ENCODE peak calls at places on chromosomes 2 and 18, in ten cellular contexts. F is OCI-LY7, L is fibroblast of villous mesenchyme, O is left ventricle myocardium inferior, U is A549, C is ovary, A is choroid plexus epithelial cell, J is AG04450, X is AG09309, P is psoas muscle. V is an unnamed sample.

GRCh38 chr2:112768432-112768831 is 4.0 kb upstream of the CKAP2L start:
- DNase-seq in F (no peak), L (peak; percentile 87), O (no peak), U (peak; percentile 50), C (no peak), A (peak; percentile 52), J (no peak), X (peak; percentile 61), P (no peak), V (no peak)

GRCh38 chr18:5543854-5544389 is at the start of gene EPB41L3:
- DNase-seq in F (no peak), L (no peak), O (peak; percentile 50), U (no peak), C (peak; percentile 29), A (peak; percentile 48), J (no peak), X (no peak), P (peak; percentile 70), V (no peak)

GRCh38 chr2:142299021-142299420 is 168.2 kb upstream of the LRP1B start:
- DNase-seq in F (no peak), L (no peak), O (no peak), U (no peak), C (no peak), A (no peak), J (no peak), X (no peak), P (no peak), V (no peak)

GRCh38 chr2:219570194-219570923 is 980 bp downstream of the OBSL1 start:
- DNase-seq in F (no peak), L (peak; percentile 42), O (no peak), U (peak; percentile 40), C (peak; percentile 62), A (no peak), J (no peak), X (no peak), P (peak; percentile 81), V (no peak)

GRCh38 chr2:149490296-149490695 is 97.3 kb downstream of the MMADHC start:
- DNase-seq in F (no peak), L (peak; percentile 56), O (no peak), U (no peak), C (no peak), A (peak; percentile 2), J (no peak), X (peak; percentile 43), P (no peak), V (no peak)

GRCh38 chr2:240957656-240958365 is 40.6 kb upstream of the SNED1 start:
- DNase-seq in F (no peak), L (no peak), O (no peak), U (no peak), C (peak; percentile 69), A (peak; percentile 27), J (no peak), X (no peak), P (peak; percentile 53), V (no peak)

GRCh38 chr18:46174317-46175039 is 70.3 kb downstream of the HAUS1 start:
- DNase-seq in F (peak; percentile 70), L (peak; percentile 34), O (peak; percentile 29), U (no peak), C (no peak), A (peak; percentile 61), J (no peak), X (no peak), P (peak; percentile 85), V (peak; percentile 10)

GRCh38 chr2:129689600-129689999 is 289.9 kb upstream of the RAB6C start:
- DNase-seq in F (no peak), L (no peak), O (no peak), U (no peak), C (no peak), A (no peak), J (no peak), X (no peak), P (no peak), V (peak; percentile 33)

GRCh38 chr2:209986405-209986804 is 16.0 kb upstream of the RPE start:
- DNase-seq in F (no peak), L (no peak), O (no peak), U (no peak), C (no peak), A (no peak), J (no peak), X (no peak), P (no peak), V (no peak)
- H3K4me3 ChIP-seq in F (no peak overlapping the region), L (no peak overlapping the region), O (no peak overlapping the region), U (no peak overlapping the region), C (no peak overlapping the region), A (no peak overlapping the region), J (no peak overlapping the region), X (no peak overlapping the region), P (no peak overlapping the region), V (no peak overlapping the region)

GRCh38 chr18:48161201-48161910 is 230.9 kb upstream of the SMAD2 start:
- DNase-seq in F (no peak), L (peak; percentile 86), O (peak; percentile 84), U (peak; percentile 49), C (peak; percentile 95), A (peak; percentile 75), J (no peak), X (peak; percentile 1), P (peak; percentile 87), V (no peak)

GRCh38 chr18:48163184-48164095 is 233.0 kb upstream of the SMAD2 start:
- DNase-seq in F (no peak), L (no peak), O (no peak), U (no peak), C (no peak), A (no peak), J (no peak), X (no peak), P (no peak), V (no peak)

GRCh38 chr18:48160622-48161021 is 230.2 kb upstream of the SMAD2 start:
- DNase-seq in F (no peak), L (no peak), O (no peak), U (no peak), C (no peak), A (no peak), J (no peak), X (no peak), P (no peak), V (no peak)

GRCh38 chr18:48164096-48164475 is 233.6 kb upstream of the SMAD2 start:
- DNase-seq in F (no peak), L (no peak), O (no peak), U (no peak), C (no peak), A (no peak), J (no peak), X (no peak), P (no peak), V (no peak)

DNA sequence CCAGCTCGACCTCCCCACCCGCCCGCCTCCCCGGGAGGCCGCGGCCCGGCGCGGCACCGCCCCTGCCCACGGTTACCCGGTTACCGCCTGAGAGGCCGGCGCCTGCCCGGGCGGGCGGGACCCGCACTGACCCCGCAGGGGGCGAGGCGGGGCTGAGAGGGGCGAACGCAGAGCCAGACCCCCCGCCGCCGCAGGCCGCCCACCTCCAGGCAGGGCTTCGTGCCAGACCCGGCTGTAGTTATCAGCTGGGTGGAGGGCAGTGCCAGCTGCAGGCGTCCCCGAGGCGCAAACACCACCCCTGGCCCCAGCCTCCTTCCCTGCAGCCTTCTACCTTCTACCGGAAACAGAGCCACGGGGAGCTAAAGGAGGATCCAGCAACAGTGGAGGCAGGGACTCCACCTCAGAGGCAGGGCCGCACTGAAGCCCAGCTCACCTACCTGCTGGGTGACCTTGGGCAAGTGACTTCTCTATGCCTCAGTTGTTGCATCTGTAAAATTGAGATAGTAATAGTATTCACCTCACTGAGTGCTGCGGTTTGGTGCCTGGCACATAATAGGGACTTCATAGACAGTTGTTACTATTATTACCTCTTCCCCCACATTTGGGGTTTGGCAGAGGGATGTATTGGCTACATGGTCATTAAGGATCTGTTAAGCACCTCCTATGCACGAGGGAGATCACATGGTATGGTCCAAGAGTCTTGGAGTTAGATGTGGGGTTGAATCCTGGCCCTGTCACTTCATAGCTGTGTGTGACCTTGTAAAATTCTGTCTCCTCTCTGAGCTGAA is 231.6 kb upstream of the SMAD2 start:
- DNase-seq in F (no peak), L (peak; percentile 16), O (no peak), U (peak; percentile 5), C (no peak), A (peak; percentile 41), J (no peak), X (no peak), P (no peak), V (no peak)
- H3K4me3 ChIP-seq in F (no peak overlapping the region), L (peak overlapping the region; percentile 70), O (peak overlapping the region; percentile 81), U (peak overlapping the region; percentile 72), C (peak overlapping the region; percentile 47), A (peak overlapping the region; percentile 68), J (peak overlapping the region; percentile 47), X (peak overlapping the region; percentile 60), P (peak overlapping the region; percentile 70), V (peak overlapping the region; percentile 33)

DNA sequence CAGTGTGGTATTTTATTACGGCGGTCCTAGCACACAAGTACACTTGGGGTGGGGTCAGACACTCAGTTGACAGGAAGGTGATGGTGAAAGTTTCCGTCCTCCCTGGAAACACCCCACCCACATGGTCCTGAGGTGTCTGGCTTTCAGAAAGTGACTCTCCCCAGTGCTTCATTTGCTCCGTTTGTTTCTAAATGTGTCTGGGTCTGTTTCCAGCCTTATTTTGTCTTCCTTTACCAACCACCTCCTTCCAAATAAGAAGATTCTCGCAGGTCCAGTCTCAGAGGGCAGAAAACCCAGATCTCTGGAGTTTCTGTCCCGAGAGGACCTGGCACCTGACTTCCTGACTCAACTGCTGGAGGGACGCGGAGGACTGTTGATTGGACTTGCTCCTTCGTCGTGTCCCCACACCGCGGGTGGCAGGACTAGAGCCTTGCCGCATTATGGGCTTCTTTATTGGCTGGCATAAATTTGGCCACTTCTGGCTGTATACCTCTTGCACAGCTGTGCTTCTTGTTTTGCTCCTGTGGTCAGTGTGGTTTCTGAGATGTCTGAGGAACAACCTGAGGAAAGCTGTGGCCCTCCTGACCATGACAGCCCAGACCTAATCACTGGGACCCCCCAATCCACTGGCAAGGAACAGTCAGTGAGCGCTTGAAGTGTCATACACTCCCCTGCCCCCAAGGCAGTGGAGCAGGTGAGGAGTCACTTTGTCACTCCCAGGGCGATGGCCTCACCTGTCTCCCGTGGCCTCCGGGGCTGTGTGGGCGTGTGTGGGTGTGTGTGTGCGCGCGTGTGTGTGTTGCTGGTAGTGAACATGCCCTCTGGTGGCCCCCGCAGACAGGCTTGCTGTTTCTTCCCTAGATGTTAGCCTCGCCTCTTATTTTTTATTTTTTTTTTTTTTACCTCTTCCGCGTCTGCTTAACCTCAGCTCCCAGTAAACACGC is 45.6 kb downstream of the MEX3C start:
- DNase-seq in F (peak; percentile 65), L (no peak), O (no peak), U (no peak), C (no peak), A (no peak), J (no peak), X (no peak), P (no peak), V (no peak)
- H3K4me3 ChIP-seq in F (peak overlapping the region; percentile 41), L (no peak overlapping the region), O (no peak overlapping the region), U (no peak overlapping the region), C (no peak overlapping the region), A (no peak overlapping the region), J (no peak overlapping the region), X (no peak overlapping the region), P (no peak overlapping the region), V (no peak overlapping the region)

GRCh38 chr2:105791229-105791628 is 46.5 kb downstream of the NCK2 start:
- DNase-seq in F (no peak), L (no peak), O (no peak), U (no peak), C (no peak), A (no peak), J (no peak), X (no peak), P (no peak), V (no peak)

GRCh38 chr2:105787376-105788318 is 42.9 kb downstream of the NCK2 start:
- DNase-seq in F (peak; percentile 80), L (peak; percentile 31), O (peak; percentile 44), U (no peak), C (no peak), A (peak; percentile 36), J (no peak), X (no peak), P (no peak), V (no peak)

GRCh38 chr2:105788670-105789290 is 44.1 kb downstream of the NCK2 start:
- DNase-seq in F (no peak), L (no peak), O (no peak), U (no peak), C (no peak), A (no peak), J (no peak), X (no peak), P (no peak), V (no peak)

GRCh38 chr2:105790467-105791118 is 45.9 kb downstream of the NCK2 start:
- DNase-seq in F (no peak), L (no peak), O (no peak), U (no peak), C (no peak), A (no peak), J (no peak), X (no peak), P (peak; percentile 52), V (no peak)

DNA sequence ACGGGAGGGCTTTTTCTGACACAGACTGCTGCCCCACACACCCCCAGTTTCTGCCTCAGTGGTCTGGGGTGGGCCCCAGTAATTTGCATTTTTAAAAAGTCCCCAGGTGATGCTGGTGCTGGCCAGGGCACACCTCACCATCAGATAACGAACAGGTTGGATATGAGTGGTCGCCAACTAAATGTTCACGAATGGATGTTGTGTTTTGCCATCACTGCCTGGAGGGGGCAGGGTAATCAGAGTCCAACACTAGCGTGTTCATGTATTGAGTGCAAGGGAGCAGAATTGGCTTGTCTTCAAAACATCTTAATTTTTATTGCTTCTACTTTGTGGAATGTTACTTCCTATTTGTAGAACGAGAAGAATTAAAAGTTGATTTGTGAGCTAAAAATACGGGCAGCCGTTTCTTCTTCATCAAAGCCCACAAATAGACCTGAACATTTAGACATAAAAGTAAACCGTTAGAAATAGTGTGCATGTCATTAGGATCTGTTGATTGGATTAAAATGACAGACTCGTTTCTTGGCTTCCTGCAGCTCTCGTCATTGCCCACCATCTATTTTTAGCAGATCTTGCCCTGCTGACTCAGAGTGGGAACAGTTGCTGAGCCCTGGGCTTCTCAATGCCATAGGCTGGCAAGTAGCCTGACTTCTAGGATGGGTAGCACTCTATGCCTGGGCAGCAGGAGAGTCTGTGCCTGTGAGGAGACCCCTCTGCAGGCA is 45.2 kb downstream of the NCK2 start:
- DNase-seq in F (peak; percentile 48), L (peak; percentile 68), O (no peak), U (no peak), C (no peak), A (no peak), J (peak; percentile 8), X (no peak), P (peak; percentile 75), V (peak; percentile 60)
- H3K4me3 ChIP-seq in F (no peak overlapping the region), L (no peak overlapping the region), O (peak overlapping the region; percentile 32), U (no peak overlapping the region), C (no peak overlapping the region), A (no peak overlapping the region), J (no peak overlapping the region), X (no peak overlapping the region), P (peak overlapping the region; percentile 43), V (no peak overlapping the region)